ENCODE peak calls at places on chromosomes 4 and X, in eight cellular contexts. Q, A, G, T, C, S, R and U are unnamed samples.
A peak's percentile ranks its signal among the peaks of the same experiment; 100 is the strongest.

GRCh38 chrX:132463411-132463810 is 25.4 kb downstream of the MBNL3 start:
- DNase-seq in Q (no peak), A (no peak), G (no peak), T (peak; percentile 15), C (peak; percentile 6), S (peak; percentile 24), R (no peak), U (peak; percentile 20)

GRCh38 chrX:124217289-124218251 is 114.9 kb upstream of the TEX13D start:
- DNase-seq in Q (no peak), A (no peak), G (peak; percentile 57), T (peak; percentile 80), C (no peak), S (no peak), R (no peak), U (peak; percentile 65)

GRCh38 chr4:144374065-144374464 is 233.5 kb upstream of the GYPA start:
- DNase-seq in Q (no peak), A (no peak), G (no peak), T (no peak), C (no peak), S (no peak), R (no peak), U (no peak)

GRCh38 chr4:92969650-92970370 is 666.0 kb downstream of the GRID2 start:
- DNase-seq in Q (no peak), A (peak; percentile 88), G (no peak), T (peak; percentile 59), C (no peak), S (peak; percentile 95), R (no peak), U (no peak)

GRCh38 chr4:121139533-121140222 is 24.4 kb downstream of the TNIP3 start:
- DNase-seq in Q (no peak), A (no peak), G (no peak), T (no peak), C (no peak), S (peak; percentile 44), R (no peak), U (no peak)

GRCh38 chrX:153381684-153382532 is 19.2 kb downstream of the PNMA6E start:
- DNase-seq in Q (no peak), A (peak; percentile 0), G (no peak), T (peak; percentile 64), C (no peak), S (peak; percentile 92), R (no peak), U (peak; percentile 12)

GRCh38 chr4:85151349-85151748 is 184.9 kb upstream of the WDFY3 start:
- DNase-seq in Q (no peak), A (no peak), G (no peak), T (no peak), C (no peak), S (no peak), R (no peak), U (no peak)

GRCh38 chr4:8553216-8553615 is 27.0 kb upstream of the GPR78 start:
- DNase-seq in Q (no peak), A (no peak), G (no peak), T (no peak), C (no peak), S (no peak), R (no peak), U (no peak)

GRCh38 chr4:162791321-162791720 is 375.4 kb downstream of the NAF1 start:
- DNase-seq in Q (no peak), A (no peak), G (no peak), T (no peak), C (no peak), S (no peak), R (no peak), U (no peak)

GRCh38 chr4:54099287-54099958 is 540 bp upstream of the GSX2 start:
- DNase-seq in Q (no peak), A (peak; percentile 63), G (no peak), T (peak; percentile 27), C (no peak), S (no peak), R (no peak), U (no peak)